ENCODE peak calls at places on chromosomes 16 and 17, in four cellular contexts. One of them, this sample, is unnamed.

GRCh38 chr17:19448341-19449268 is 37.6 kb downstream of the RNF112 start:
- DNase-seq in NAMALWA: no peak
- DNase-seq in GDM1: no peak
- DNase-seq in hypothalamus: peak; percentile 74
- DNase-seq in this sample: peak; percentile 69

GRCh38 chr16:85171809-85172464 is 59.7 kb upstream of the CIBAR2 start:
- DNase-seq in NAMALWA: no peak
- DNase-seq in GDM1: no peak
- DNase-seq in hypothalamus: no peak
- DNase-seq in this sample: no peak

GRCh38 chr16:19757026-19757425 is 39.0 kb downstream of the IQCK start:
- DNase-seq in NAMALWA: no peak
- DNase-seq in GDM1: no peak
- DNase-seq in hypothalamus: no peak
- DNase-seq in this sample: no peak

GRCh38 chr17:56478836-56479447 is 114.6 kb upstream of the NOG start:
- DNase-seq in NAMALWA: peak; percentile 62
- DNase-seq in GDM1: peak; percentile 2
- DNase-seq in hypothalamus: no peak
- DNase-seq in this sample: no peak

GRCh38 chr17:3796110-3796821 is 4.7 kb downstream of the ITGAE start:
- DNase-seq in NAMALWA: no peak
- DNase-seq in GDM1: no peak
- DNase-seq in hypothalamus: no peak
- DNase-seq in this sample: no peak

GRCh38 chr16:3171855-3172593 is 16.0 kb upstream of the OR1F1 start:
- DNase-seq in NAMALWA: no peak
- DNase-seq in GDM1: no peak
- DNase-seq in hypothalamus: no peak
- DNase-seq in this sample: no peak

GRCh38 chr17:55386931-55387330 is 34.7 kb downstream of the MMD start:
- DNase-seq in NAMALWA: no peak
- DNase-seq in GDM1: no peak
- DNase-seq in hypothalamus: no peak
- DNase-seq in this sample: no peak

GRCh38 chr16:54594646-54595381 is 308.2 kb upstream of the IRX3 start:
- DNase-seq in NAMALWA: no peak
- DNase-seq in GDM1: no peak
- DNase-seq in hypothalamus: no peak
- DNase-seq in this sample: no peak

GRCh38 chr17:19753049-19753444 is 4.9 kb upstream of the ALDH3A1 start:
- DNase-seq in NAMALWA: no peak
- DNase-seq in GDM1: peak; percentile 63
- DNase-seq in hypothalamus: peak; percentile 79
- DNase-seq in this sample: peak; percentile 90

GRCh38 chr16:57532251-57532625 is 4.1 kb downstream of the CCDC102A start:
- DNase-seq in NAMALWA: no peak
- DNase-seq in GDM1: no peak
- DNase-seq in hypothalamus: no peak
- DNase-seq in this sample: peak; percentile 61

GRCh38 chr16:68737046-68737729 is at the start of gene CDH1:
- DNase-seq in NAMALWA: no peak
- DNase-seq in GDM1: no peak
- DNase-seq in hypothalamus: peak; percentile 18
- DNase-seq in this sample: no peak

GRCh38 chr16:76932541-76933211 is 258.3 kb upstream of the MON1B start:
- DNase-seq in NAMALWA: no peak
- DNase-seq in GDM1: no peak
- DNase-seq in hypothalamus: no peak
- DNase-seq in this sample: no peak

GRCh38 chr16:5905935-5906334 is 808.3 kb upstream of the EEF2KMT start:
- DNase-seq in NAMALWA: no peak
- DNase-seq in GDM1: no peak
- DNase-seq in hypothalamus: no peak
- DNase-seq in this sample: no peak

GRCh38 chr16:87895641-87896141 is 26.4 kb upstream of the SLC7A5 start:
- DNase-seq in NAMALWA: no peak
- DNase-seq in GDM1: peak; percentile 64
- DNase-seq in hypothalamus: peak; percentile 24
- DNase-seq in this sample: no peak

GRCh38 chr17:80822700-80823410 is 168.8 kb upstream of the CHMP6 start:
- DNase-seq in NAMALWA: no peak
- DNase-seq in GDM1: no peak
- DNase-seq in hypothalamus: no peak
- DNase-seq in this sample: peak; percentile 55

GRCh38 chr17:21522755-21523154 is 146.6 kb downstream of the KCNJ12 start:
- DNase-seq in NAMALWA: no peak
- DNase-seq in GDM1: no peak
- DNase-seq in hypothalamus: no peak
- DNase-seq in this sample: no peak

GRCh38 chr17:71628306-71628705 is 492.5 kb upstream of the SOX9 start:
- DNase-seq in NAMALWA: no peak
- DNase-seq in GDM1: no peak
- DNase-seq in hypothalamus: no peak
- DNase-seq in this sample: no peak

GRCh38 chr17:1029196-1029911 is 32.4 kb downstream of the TIMM22 start:
- DNase-seq in NAMALWA: no peak
- DNase-seq in GDM1: no peak
- DNase-seq in hypothalamus: no peak
- DNase-seq in this sample: no peak

GRCh38 chr17:76038050-76038449 is 10.9 kb upstream of the EVPL start:
- DNase-seq in NAMALWA: no peak
- DNase-seq in GDM1: no peak
- DNase-seq in hypothalamus: no peak
- DNase-seq in this sample: no peak

GRCh38 chr17:82384730-82385429 is 13.3 kb downstream of the UTS2R start:
- DNase-seq in NAMALWA: no peak
- DNase-seq in GDM1: no peak
- DNase-seq in hypothalamus: peak; percentile 32
- DNase-seq in this sample: no peak

GRCh38 chr17:3845361-3845753 is 689 bp downstream of the NCBP3 start:
- DNase-seq in NAMALWA: peak; percentile 45
- DNase-seq in GDM1: no peak
- DNase-seq in hypothalamus: no peak
- DNase-seq in this sample: no peak

GRCh38 chr16:56301391-56301850 is 110.1 kb downstream of the GNAO1 start:
- DNase-seq in NAMALWA: no peak
- DNase-seq in GDM1: no peak
- DNase-seq in hypothalamus: peak; percentile 71
- DNase-seq in this sample: no peak

GRCh38 chr16:57132470-57132869 is 40.1 kb downstream of the CPNE2 start:
- DNase-seq in NAMALWA: no peak
- DNase-seq in GDM1: no peak
- DNase-seq in hypothalamus: no peak
- DNase-seq in this sample: no peak

GRCh38 chr16:2514333-2515179 is 804 bp downstream of the ATP6V0C start:
- DNase-seq in NAMALWA: no peak
- DNase-seq in GDM1: no peak
- DNase-seq in hypothalamus: no peak
- DNase-seq in this sample: no peak

GRCh38 chr17:49631496-49631895 is 46.4 kb downstream of the SPOP start:
- DNase-seq in NAMALWA: no peak
- DNase-seq in GDM1: no peak
- DNase-seq in hypothalamus: no peak
- DNase-seq in this sample: no peak

GRCh38 chr17:28325221-28325620 is 6.2 kb downstream of the TMEM97 start:
- DNase-seq in NAMALWA: no peak
- DNase-seq in GDM1: no peak
- DNase-seq in hypothalamus: no peak
- DNase-seq in this sample: no peak

GRCh38 chr17:77296769-77297409 is 156.1 kb downstream of the SEC14L1 start:
- DNase-seq in NAMALWA: no peak
- DNase-seq in GDM1: no peak
- DNase-seq in hypothalamus: no peak
- DNase-seq in this sample: no peak

GRCh38 chr17:60390223-60390622 is 1.7 kb downstream of the USP32 start:
- DNase-seq in NAMALWA: no peak
- DNase-seq in GDM1: no peak
- DNase-seq in hypothalamus: no peak
- DNase-seq in this sample: no peak

GRCh38 chr16:15482068-15482747 is 47.8 kb downstream of the BMERB1 start:
- DNase-seq in NAMALWA: no peak
- DNase-seq in GDM1: no peak
- DNase-seq in hypothalamus: no peak
- DNase-seq in this sample: no peak

GRCh38 chr16:86951831-86952598 is 365.2 kb downstream of the C16orf95 start:
- DNase-seq in NAMALWA: no peak
- DNase-seq in GDM1: no peak
- DNase-seq in hypothalamus: no peak
- DNase-seq in this sample: no peak

GRCh38 chr17:61371606-61372005 is 28.0 kb upstream of the TBX2 start:
- DNase-seq in NAMALWA: no peak
- DNase-seq in GDM1: no peak
- DNase-seq in hypothalamus: no peak
- DNase-seq in this sample: no peak

GRCh38 chr17:62670202-62670821 is 42.8 kb downstream of the MRC2 start:
- DNase-seq in NAMALWA: no peak
- DNase-seq in GDM1: no peak
- DNase-seq in hypothalamus: no peak
- DNase-seq in this sample: no peak

GRCh38 chr17:70661342-70662222 is 492.2 kb downstream of the KCNJ2 start:
- DNase-seq in NAMALWA: no peak
- DNase-seq in GDM1: no peak
- DNase-seq in hypothalamus: no peak
- DNase-seq in this sample: no peak

GRCh38 chr17:38871992-38872605 is 2.2 kb downstream of the LASP1 start:
- DNase-seq in NAMALWA: peak; percentile 63
- DNase-seq in GDM1: no peak
- DNase-seq in hypothalamus: no peak
- DNase-seq in this sample: no peak

GRCh38 chr16:14015461-14015860 is 55.7 kb upstream of the MRTFB start:
- DNase-seq in NAMALWA: no peak
- DNase-seq in GDM1: no peak
- DNase-seq in hypothalamus: no peak
- DNase-seq in this sample: no peak

GRCh38 chr17:76801706-76802105 is 63.8 kb downstream of the MFSD11 start:
- DNase-seq in NAMALWA: no peak
- DNase-seq in GDM1: no peak
- DNase-seq in hypothalamus: no peak
- DNase-seq in this sample: no peak

GRCh38 chr16:3401719-3402397 is 843 bp downstream of the ZNF174 start:
- DNase-seq in NAMALWA: peak; percentile 35
- DNase-seq in GDM1: no peak
- DNase-seq in hypothalamus: no peak
- DNase-seq in this sample: no peak

GRCh38 chr16:87278191-87279093 is 38.8 kb downstream of the C16orf95 start:
- DNase-seq in NAMALWA: peak; percentile 63
- DNase-seq in GDM1: peak; percentile 30
- DNase-seq in hypothalamus: peak; percentile 66
- DNase-seq in this sample: no peak

GRCh38 chr16:81650982-81651562 is 128.0 kb upstream of the PLCG2 start:
- DNase-seq in NAMALWA: no peak
- DNase-seq in GDM1: no peak
- DNase-seq in hypothalamus: no peak
- DNase-seq in this sample: peak; percentile 85

GRCh38 chr17:80528521-80528920 is 16.1 kb upstream of the RPTOR start:
- DNase-seq in NAMALWA: no peak
- DNase-seq in GDM1: no peak
- DNase-seq in hypothalamus: no peak
- DNase-seq in this sample: no peak